ENCODE peak calls at places on chromosomes 6 and 20, in eight cellular contexts. One of them, this sample, is unnamed.

GRCh38 chr6:16157909-16158308 is 29.0 kb downstream of the MYLIP start:
- DNase-seq in tibial artery: no peak
- DNase-seq in AG04450: no peak
- DNase-seq in lung: no peak
- DNase-seq in fibroblast of villous mesenchyme: no peak
- DNase-seq in AG09309: no peak
- DNase-seq in A673: peak; percentile 75
- DNase-seq in fibroblast of pulmonary artery: no peak
- DNase-seq in this sample: no peak

GRCh38 chr20:6058684-6059295 is 4.9 kb upstream of the LRRN4 start:
- DNase-seq in tibial artery: no peak
- DNase-seq in fibroblast of pulmonary artery: peak; percentile 66
- DNase-seq in A673: no peak
- DNase-seq in lung: peak; percentile 66
- DNase-seq in fibroblast of villous mesenchyme: no peak
- DNase-seq in AG09309: no peak
- DNase-seq in AG04450: no peak
- DNase-seq in this sample: no peak

GRCh38 chr6:135832186-135832585 is 19.3 kb upstream of the PDE7B start:
- DNase-seq in lung: no peak
- DNase-seq in AG04450: no peak
- DNase-seq in A673: no peak
- DNase-seq in fibroblast of pulmonary artery: no peak
- DNase-seq in AG09309: no peak
- DNase-seq in fibroblast of villous mesenchyme: peak; percentile 44
- DNase-seq in tibial artery: no peak
- DNase-seq in this sample: no peak

GRCh38 chr6:33984466-33985332 is 161.2 kb downstream of the GRM4 start:
- DNase-seq in A673: no peak
- DNase-seq in AG04450: no peak
- DNase-seq in lung: no peak
- DNase-seq in fibroblast of pulmonary artery: no peak
- DNase-seq in tibial artery: no peak
- DNase-seq in fibroblast of villous mesenchyme: no peak
- DNase-seq in AG09309: no peak
- DNase-seq in this sample: no peak

GRCh38 chr20:4082406-4083102 is 67.2 kb upstream of the RNF24 start:
- DNase-seq in lung: peak; percentile 51
- DNase-seq in tibial artery: no peak
- DNase-seq in AG09309: no peak
- DNase-seq in A673: peak; percentile 52
- DNase-seq in fibroblast of villous mesenchyme: peak; percentile 89
- DNase-seq in AG04450: no peak
- DNase-seq in fibroblast of pulmonary artery: peak; percentile 85
- DNase-seq in this sample: no peak

GRCh38 chr6:63352587-63353281 is 33.0 kb upstream of the LGSN start:
- DNase-seq in lung: peak; percentile 43
- DNase-seq in AG09309: no peak
- DNase-seq in tibial artery: no peak
- DNase-seq in A673: peak; percentile 11
- DNase-seq in AG04450: peak; percentile 15
- DNase-seq in fibroblast of pulmonary artery: peak; percentile 63
- DNase-seq in fibroblast of villous mesenchyme: peak; percentile 78
- DNase-seq in this sample: no peak

GRCh38 chr20:42795399-42795798 is 394.3 kb downstream of the PTPRT start:
- DNase-seq in AG04450: no peak
- DNase-seq in AG09309: no peak
- DNase-seq in A673: no peak
- DNase-seq in fibroblast of pulmonary artery: no peak
- DNase-seq in lung: no peak
- DNase-seq in tibial artery: no peak
- DNase-seq in fibroblast of villous mesenchyme: no peak
- DNase-seq in this sample: no peak

GRCh38 chr6:160071805-160072687 is 49.6 kb upstream of the SLC22A1 start:
- DNase-seq in lung: no peak
- DNase-seq in A673: no peak
- DNase-seq in fibroblast of pulmonary artery: peak; percentile 13
- DNase-seq in fibroblast of villous mesenchyme: no peak
- DNase-seq in AG09309: no peak
- DNase-seq in tibial artery: no peak
- DNase-seq in AG04450: no peak
- DNase-seq in this sample: no peak

GRCh38 chr6:126176266-126176665 is 163.6 kb upstream of the CENPW start:
- DNase-seq in AG04450: no peak
- DNase-seq in AG09309: no peak
- DNase-seq in fibroblast of pulmonary artery: peak; percentile 71
- DNase-seq in fibroblast of villous mesenchyme: peak; percentile 37
- DNase-seq in A673: peak; percentile 30
- DNase-seq in tibial artery: no peak
- DNase-seq in lung: no peak
- DNase-seq in this sample: peak; percentile 34

GRCh38 chr20:32737371-32738223 is 5.7 kb downstream of the COMMD7 start:
- DNase-seq in A673: no peak
- DNase-seq in AG09309: peak; percentile 57
- DNase-seq in AG04450: peak; percentile 65
- DNase-seq in tibial artery: no peak
- DNase-seq in fibroblast of villous mesenchyme: peak; percentile 32
- DNase-seq in lung: no peak
- DNase-seq in fibroblast of pulmonary artery: peak; percentile 72
- DNase-seq in this sample: no peak

GRCh38 chr6:17714879-17715860 is 8.4 kb upstream of the NUP153 start:
- DNase-seq in tibial artery: peak; percentile 22
- DNase-seq in lung: no peak
- DNase-seq in A673: peak; percentile 88
- DNase-seq in AG09309: peak; percentile 80
- DNase-seq in fibroblast of villous mesenchyme: peak; percentile 94
- DNase-seq in AG04450: peak; percentile 80
- DNase-seq in fibroblast of pulmonary artery: peak; percentile 87
- DNase-seq in this sample: peak; percentile 70

GRCh38 chr20:58992911-58993310 is 11.9 kb downstream of the NELFCD start:
- DNase-seq in fibroblast of villous mesenchyme: no peak
- DNase-seq in A673: no peak
- DNase-seq in lung: no peak
- DNase-seq in AG04450: no peak
- DNase-seq in fibroblast of pulmonary artery: no peak
- DNase-seq in tibial artery: no peak
- DNase-seq in AG09309: no peak
- DNase-seq in this sample: no peak

GRCh38 chr20:35478804-35479472 is 23.5 kb downstream of the CEP250 start:
- DNase-seq in AG04450: no peak
- DNase-seq in AG09309: no peak
- DNase-seq in tibial artery: no peak
- DNase-seq in fibroblast of villous mesenchyme: no peak
- DNase-seq in fibroblast of pulmonary artery: peak; percentile 11
- DNase-seq in lung: no peak
- DNase-seq in A673: peak; percentile 24
- DNase-seq in this sample: no peak

GRCh38 chr6:160198577-160199211 is 59.9 kb downstream of the SLC22A2 start:
- DNase-seq in lung: no peak
- DNase-seq in AG04450: no peak
- DNase-seq in fibroblast of pulmonary artery: peak; percentile 40
- DNase-seq in fibroblast of villous mesenchyme: no peak
- DNase-seq in tibial artery: no peak
- DNase-seq in AG09309: no peak
- DNase-seq in A673: no peak
- DNase-seq in this sample: peak; percentile 30

GRCh38 chr6:135906542-135906941 is 55.0 kb downstream of the PDE7B start:
- DNase-seq in tibial artery: no peak
- DNase-seq in AG04450: no peak
- DNase-seq in lung: no peak
- DNase-seq in A673: no peak
- DNase-seq in fibroblast of pulmonary artery: peak; percentile 33
- DNase-seq in fibroblast of villous mesenchyme: peak; percentile 30
- DNase-seq in AG09309: no peak
- DNase-seq in this sample: no peak

GRCh38 chr20:25478889-25479568 is 71.6 kb downstream of the GINS1 start:
- DNase-seq in AG04450: no peak
- DNase-seq in AG09309: no peak
- DNase-seq in fibroblast of pulmonary artery: no peak
- DNase-seq in A673: no peak
- DNase-seq in lung: no peak
- DNase-seq in fibroblast of villous mesenchyme: no peak
- DNase-seq in tibial artery: no peak
- DNase-seq in this sample: no peak

GRCh38 chr6:3819161-3820110 is 29.7 kb upstream of the FAM50B start:
- DNase-seq in fibroblast of pulmonary artery: no peak
- DNase-seq in A673: no peak
- DNase-seq in AG09309: no peak
- DNase-seq in AG04450: no peak
- DNase-seq in tibial artery: no peak
- DNase-seq in fibroblast of villous mesenchyme: no peak
- DNase-seq in lung: no peak
- DNase-seq in this sample: no peak

GRCh38 chr6:77740380-77740779 is 87.5 kb downstream of the MEI4 start:
- DNase-seq in tibial artery: no peak
- DNase-seq in fibroblast of pulmonary artery: peak; percentile 46
- DNase-seq in A673: peak; percentile 9
- DNase-seq in lung: no peak
- DNase-seq in fibroblast of villous mesenchyme: peak; percentile 34
- DNase-seq in AG04450: no peak
- DNase-seq in AG09309: no peak
- DNase-seq in this sample: peak; percentile 22

GRCh38 chr20:62367483-62368302 is 581 bp upstream of the LAMA5 start:
- DNase-seq in lung: no peak
- DNase-seq in AG04450: no peak
- DNase-seq in AG09309: no peak
- DNase-seq in A673: no peak
- DNase-seq in tibial artery: no peak
- DNase-seq in fibroblast of villous mesenchyme: no peak
- DNase-seq in fibroblast of pulmonary artery: no peak
- DNase-seq in this sample: peak; percentile 71
- H3K4me3 ChIP-seq in lung: peak overlapping the region; percentile 11
- H3K4me3 ChIP-seq in AG04450: peak overlapping the region; percentile 32
- H3K4me3 ChIP-seq in AG09309: peak overlapping the region; percentile 18
- H3K4me3 ChIP-seq in A673: peak overlapping the region; percentile 28
- H3K4me3 ChIP-seq in tibial artery: peak overlapping the region; percentile 93
- H3K4me3 ChIP-seq in fibroblast of villous mesenchyme: peak overlapping the region; percentile 44
- H3K4me3 ChIP-seq in fibroblast of pulmonary artery: no peak overlapping the region
- H3K4me3 ChIP-seq in this sample: peak overlapping the region; percentile 100

DNA sequence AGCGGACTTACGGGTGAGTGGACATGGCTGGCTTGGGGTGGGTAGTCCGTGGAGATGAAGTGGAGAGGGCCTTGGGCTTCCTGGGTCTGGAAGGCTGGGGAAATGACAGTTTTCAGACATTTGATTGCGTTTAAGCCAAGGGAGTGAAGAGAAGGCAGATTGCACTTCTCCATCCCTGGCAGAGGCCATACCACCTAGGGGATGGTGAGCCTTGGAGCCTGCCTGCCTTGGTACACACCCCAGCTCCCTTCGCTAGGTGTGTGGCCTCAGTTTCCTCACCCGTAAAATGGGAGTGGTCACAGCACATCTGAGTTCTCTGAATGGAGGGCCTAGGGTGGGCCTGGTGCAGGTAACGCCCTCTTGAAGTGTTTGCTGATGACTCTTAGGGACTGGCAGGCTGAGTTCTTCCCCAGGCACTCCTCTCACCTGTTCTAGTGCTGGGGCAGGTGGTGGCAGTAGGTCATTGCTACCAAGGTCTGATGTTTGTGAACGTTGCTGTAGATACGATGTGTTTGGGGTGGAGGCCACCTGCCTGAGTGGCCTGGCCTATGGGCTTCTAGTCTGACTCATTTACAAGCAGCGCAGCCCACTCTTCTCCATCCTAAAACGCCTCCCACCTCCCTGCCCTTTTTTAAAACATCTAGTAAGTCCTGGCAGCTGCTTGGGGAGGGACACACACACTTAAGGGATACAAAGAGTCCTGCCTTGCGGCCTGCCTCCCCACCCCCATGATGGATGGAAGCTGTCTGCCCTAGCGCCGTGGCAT is 2.3 kb downstream of the RBM38 start:
- DNase-seq in fibroblast of pulmonary artery: no peak
- DNase-seq in lung: no peak
- DNase-seq in tibial artery: no peak
- DNase-seq in fibroblast of villous mesenchyme: no peak
- DNase-seq in AG09309: no peak
- DNase-seq in AG04450: no peak
- DNase-seq in A673: no peak
- DNase-seq in this sample: no peak
- H3K4me3 ChIP-seq in fibroblast of pulmonary artery: no peak overlapping the region
- H3K4me3 ChIP-seq in lung: peak overlapping the region; percentile 41
- H3K4me3 ChIP-seq in tibial artery: peak overlapping the region; percentile 71
- H3K4me3 ChIP-seq in fibroblast of villous mesenchyme: no peak overlapping the region
- H3K4me3 ChIP-seq in AG09309: no peak overlapping the region
- H3K4me3 ChIP-seq in AG04450: peak overlapping the region; percentile 1
- H3K4me3 ChIP-seq in A673: peak overlapping the region; percentile 72
- H3K4me3 ChIP-seq in this sample: no peak overlapping the region

GRCh38 chr6:151747890-151748289 is 59.6 kb upstream of the ESR1 start:
- DNase-seq in tibial artery: no peak
- DNase-seq in fibroblast of pulmonary artery: no peak
- DNase-seq in fibroblast of villous mesenchyme: no peak
- DNase-seq in A673: no peak
- DNase-seq in lung: no peak
- DNase-seq in AG04450: no peak
- DNase-seq in AG09309: no peak
- DNase-seq in this sample: no peak

GRCh38 chr6:151753581-151753980 is 53.9 kb upstream of the ESR1 start:
- DNase-seq in AG09309: no peak
- DNase-seq in fibroblast of pulmonary artery: no peak
- DNase-seq in A673: no peak
- DNase-seq in lung: no peak
- DNase-seq in fibroblast of villous mesenchyme: no peak
- DNase-seq in AG04450: no peak
- DNase-seq in tibial artery: no peak
- DNase-seq in this sample: no peak

DNA sequence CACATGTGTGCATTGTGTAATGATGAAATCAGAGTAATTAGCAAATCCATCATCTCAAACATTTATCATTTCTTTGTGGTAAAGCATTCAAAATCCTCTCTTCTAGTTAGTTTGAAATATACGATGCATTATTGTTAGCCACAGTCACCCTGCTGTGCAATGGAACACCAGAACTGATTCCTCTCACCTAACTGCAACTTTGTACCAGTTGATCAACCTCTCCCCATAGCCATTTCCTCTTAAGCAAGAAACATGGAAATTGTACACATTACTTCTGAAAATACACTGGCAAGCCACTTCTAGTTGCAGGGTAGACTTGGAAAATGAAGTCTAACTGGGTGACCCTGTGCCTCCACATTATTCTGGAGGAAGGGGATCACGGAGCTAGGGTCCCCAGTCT is 58.1 kb upstream of the ESR1 start:
- DNase-seq in A673: no peak
- DNase-seq in AG04450: no peak
- DNase-seq in tibial artery: no peak
- DNase-seq in fibroblast of pulmonary artery: no peak
- DNase-seq in lung: no peak
- DNase-seq in AG09309: no peak
- DNase-seq in fibroblast of villous mesenchyme: no peak
- DNase-seq in this sample: no peak
- H3K4me3 ChIP-seq in A673: no peak overlapping the region
- H3K4me3 ChIP-seq in AG04450: no peak overlapping the region
- H3K4me3 ChIP-seq in tibial artery: no peak overlapping the region
- H3K4me3 ChIP-seq in fibroblast of pulmonary artery: no peak overlapping the region
- H3K4me3 ChIP-seq in lung: no peak overlapping the region
- H3K4me3 ChIP-seq in AG09309: no peak overlapping the region
- H3K4me3 ChIP-seq in fibroblast of villous mesenchyme: no peak overlapping the region
- H3K4me3 ChIP-seq in this sample: no peak overlapping the region

DNA sequence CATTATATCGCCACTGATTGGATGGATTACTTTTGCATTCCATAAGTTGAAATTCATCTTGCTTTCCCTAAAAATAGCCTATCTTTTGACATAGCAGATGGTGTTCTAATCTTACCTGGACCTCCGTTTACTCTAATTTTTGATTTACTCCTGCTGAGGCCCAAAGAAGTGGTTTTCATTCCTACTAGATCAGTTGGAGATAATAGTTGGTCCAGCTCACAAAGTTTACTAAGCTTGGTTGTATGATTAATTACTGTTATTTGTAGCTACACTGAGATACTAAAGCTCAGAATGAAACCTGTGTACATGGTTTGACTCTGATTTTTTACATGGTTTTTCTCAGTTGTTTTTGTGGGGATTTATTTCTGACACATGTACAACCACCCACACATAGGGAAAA is 140.6 kb upstream of the SUPT3H start:
- DNase-seq in fibroblast of pulmonary artery: no peak
- DNase-seq in tibial artery: no peak
- DNase-seq in AG09309: no peak
- DNase-seq in AG04450: no peak
- DNase-seq in A673: no peak
- DNase-seq in fibroblast of villous mesenchyme: peak; percentile 60
- DNase-seq in lung: no peak
- DNase-seq in this sample: no peak
- H3K4me3 ChIP-seq in fibroblast of pulmonary artery: no peak overlapping the region
- H3K4me3 ChIP-seq in tibial artery: no peak overlapping the region
- H3K4me3 ChIP-seq in AG09309: no peak overlapping the region
- H3K4me3 ChIP-seq in AG04450: no peak overlapping the region
- H3K4me3 ChIP-seq in A673: no peak overlapping the region
- H3K4me3 ChIP-seq in fibroblast of villous mesenchyme: no peak overlapping the region
- H3K4me3 ChIP-seq in lung: no peak overlapping the region
- H3K4me3 ChIP-seq in this sample: no peak overlapping the region

This sample was measured in A549.